ENCODE peak calls at places on chromosomes 16 and 17, in five cellular contexts. N, W, O, F and A are unnamed samples. For H3K4me1 and H3K9me3, the result is how much of the 10 kb centered on the place peaks cover.

GRCh38 chr17:9414471-9414870 is 161.1 kb downstream of the STX8 start:
- DNase-seq in F (no peak), W (no peak), O (no peak), N (no peak), A (no peak)

GRCh38 chr17:7884581-7885356 is 3.8 kb upstream of the CHD3 start:
- DNase-seq in W (peak), N (no peak), O (peak), F (no peak), A (peak)

GRCh38 chr17:66945451-66945850 is 19.1 kb upstream of the CACNG4 start:
- DNase-seq in W (no peak), O (peak), F (no peak), N (no peak), A (no peak)

GRCh38 chr17:80923211-80924110 is 68.2 kb upstream of the CHMP6 start:
- DNase-seq in N (no peak), F (no peak), O (no peak), W (no peak), A (no peak)

GRCh38 chr16:9092282-9092962 is 978 bp downstream of the HAPSTR1 start:
- DNase-seq in W (peak), F (peak), N (peak), O (no peak), A (peak)

GRCh38 chr17:1720856-1721386 is 3.6 kb upstream of the WDR81 start:
- DNase-seq in W (peak), O (peak), F (peak), N (peak), A (peak)

GRCh38 chr17:3529817-3530741 is 27.5 kb downstream of the TRPV3 start:
- DNase-seq in W (peak), O (peak), F (no peak), N (peak), A (no peak)

GRCh38 chr16:79651363-79651762 is 50.8 kb upstream of the MAF start:
- DNase-seq in N (peak), W (peak), O (no peak), F (no peak), A (peak)

GRCh38 chr16:5510819-5511370 is 413.3 kb upstream of the EEF2KMT start:
- DNase-seq in N (no peak), W (no peak), O (no peak), F (no peak), A (no peak)

GRCh38 chr16:31033709-31034492 is 543 bp downstream of the STX4 start:
- DNase-seq in O (peak), W (peak), N (peak), F (peak), A (peak)

GRCh38 chr16:49011807-49012345 is 269.8 kb downstream of the CBLN1 start:
- DNase-seq in F (no peak), W (no peak), O (no peak), N (no peak), A (no peak)

GRCh38 chr16:1774456-1774795 is 1.5 kb upstream of the MRPS34 start:
- DNase-seq in F (no peak), O (no peak), W (no peak), N (no peak), A (no peak)
- H3K4me1 ChIP-seq in F (under half), O (under half), W (under half), N (under half), A (under half)

DNA sequence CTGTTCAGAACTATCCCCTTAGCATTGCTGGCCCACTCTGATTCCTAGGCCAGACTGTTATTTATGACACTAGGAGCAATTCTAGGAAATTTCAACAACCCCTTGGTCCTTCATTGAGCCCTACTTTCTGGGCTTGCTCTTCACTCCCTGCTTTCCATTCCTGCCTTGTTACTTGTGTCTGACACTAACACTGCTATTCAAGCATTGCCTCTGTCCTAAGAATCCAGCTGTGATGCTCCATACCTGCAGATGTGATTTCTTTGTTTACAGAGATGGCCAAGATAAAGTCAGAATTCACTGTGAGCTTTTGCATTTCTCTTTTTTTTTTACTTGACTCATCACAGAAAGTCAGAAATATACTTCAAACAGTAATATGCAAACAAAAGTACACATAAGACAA is 377.2 kb upstream of the GOT2 start:
- DNase-seq in N (no peak), O (no peak), F (no peak), W (no peak), A (no peak)
- H3K9me3 ChIP-seq in N (under half), O (under half), F (under half), W (under half), A (under half)

DNA sequence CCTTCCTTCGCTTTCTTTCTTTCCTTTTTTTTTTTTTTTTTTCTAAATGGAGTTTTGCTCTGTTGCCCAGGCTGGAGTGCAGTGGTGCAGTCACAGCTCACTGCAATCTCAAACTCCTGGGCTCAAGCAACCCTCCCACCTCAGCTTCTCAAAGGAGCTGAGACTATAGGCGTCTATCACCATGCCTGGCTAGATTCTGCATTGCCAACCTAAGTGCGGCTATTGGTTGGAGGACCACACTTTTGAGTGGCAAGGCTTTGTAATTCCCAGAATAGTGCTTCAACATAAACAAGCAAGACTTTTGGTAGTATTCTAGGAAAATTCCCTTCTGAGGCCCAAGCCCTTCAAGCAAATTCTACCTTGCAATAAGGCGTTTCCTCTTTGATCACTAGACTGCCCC is 107.8 kb downstream of the YPEL2 start:
- DNase-seq in W (no peak), N (no peak), F (no peak), O (no peak), A (no peak)
- H3K4me1 ChIP-seq in W (under half), N (under half), F (under half), O (under half), A (under half)

DNA sequence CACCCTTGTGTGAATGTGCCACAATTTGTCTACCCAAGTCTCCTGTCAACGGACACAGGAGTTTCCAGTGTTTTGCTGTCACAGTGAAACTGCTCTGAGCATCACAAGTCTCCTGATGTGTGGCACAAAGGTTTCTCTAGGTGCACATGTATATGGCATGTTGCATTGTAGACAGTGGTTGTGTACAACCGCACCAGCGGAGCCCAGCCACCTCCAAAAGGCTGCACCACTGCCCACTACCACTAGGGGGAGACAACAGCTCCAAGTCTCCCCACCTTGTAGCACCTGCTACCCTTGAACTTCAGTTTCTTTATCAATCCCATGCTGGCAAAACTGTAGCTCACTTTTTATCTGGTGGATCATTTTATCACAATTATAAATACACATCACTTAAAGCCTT is 95.5 kb upstream of the ZNF469 start:
- DNase-seq in N (no peak), W (no peak), F (no peak), O (no peak), A (no peak)
- H3K9me3 ChIP-seq in N (under half), W (under half), F (under half), O (under half), A (under half)